ENCODE peak calls at places on chromosomes 6 and 20, in six cellular contexts. O is heart left ventricle, F is IMR-90, U is body of pancreas, Q is stomach, G is transverse colon. B is an unnamed sample. For H3K27me3 and H3K36me3, the result is how much of the 10 kb centered on the place peaks cover.

GRCh38 chr20:10671850-10672578 is 1.8 kb downstream of the JAG1 start:
- DNase-seq in O (peak), F (peak), U (peak), Q (peak), G (peak), B (peak)

GRCh38 chr6:98039876-98040605 is 757.0 kb upstream of the MMS22L start:
- DNase-seq in O (no peak), F (peak), U (no peak), Q (no peak), G (no peak), B (no peak)

GRCh38 chr6:32371204-32371603 is 499 bp downstream of the TSBP1 start:
- DNase-seq in O (no peak), F (peak), U (no peak), Q (no peak), G (no peak), B (no peak)

GRCh38 chr20:56395166-56395565 is 2.7 kb downstream of the CSTF1 start:
- DNase-seq in O (no peak), F (no peak), U (no peak), Q (no peak), G (no peak), B (no peak)

GRCh38 chr6:132188865-132189264 is 212.4 kb downstream of the MOXD1 start:
- DNase-seq in O (no peak), F (peak), U (no peak), Q (no peak), G (no peak), B (no peak)

GRCh38 chr6:53044071-53044470 is 21.1 kb upstream of the FBXO9 start:
- DNase-seq in O (no peak), F (peak), U (no peak), Q (no peak), G (no peak), B (no peak)

GRCh38 chr6:66226099-66226498 is 519.1 kb upstream of the EYS start:
- DNase-seq in O (no peak), F (no peak), U (no peak), Q (no peak), G (no peak), B (no peak)

GRCh38 chr6:108874470-108875160 is 26.4 kb downstream of the ARMC2 start:
- DNase-seq in O (no peak), F (peak), U (no peak), Q (no peak), G (peak), B (no peak)

GRCh38 chr6:151067684-151068596 is 171.8 kb upstream of the AKAP12 start:
- DNase-seq in O (no peak), F (peak), U (peak), Q (peak), G (peak), B (peak)

GRCh38 chr6:31585531-31585930 is 546 bp upstream of the LST1 start:
- DNase-seq in O (no peak), F (no peak), U (no peak), Q (no peak), G (no peak), B (no peak)

GRCh38 chr6:108720798-108721197 is 127.4 kb upstream of the ARMC2 start:
- DNase-seq in O (no peak), F (no peak), U (no peak), Q (no peak), G (no peak), B (no peak)

GRCh38 chr6:3518356-3518841 is 61.5 kb upstream of the SLC22A23 start:
- DNase-seq in O (no peak), F (peak), U (no peak), Q (peak), G (peak), B (no peak)

GRCh38 chr6:132228894-132229293 is 172.4 kb downstream of the MOXD1 start:
- DNase-seq in O (no peak), F (peak), U (no peak), Q (no peak), G (no peak), B (no peak)

GRCh38 chr6:82875573-82876185 is 190.0 kb downstream of the UBE3D start:
- DNase-seq in O (no peak), F (peak), U (no peak), Q (no peak), G (no peak), B (no peak)

GRCh38 chr6:155340464-155341129 is 26.3 kb upstream of the TFB1M start:
- DNase-seq in O (no peak), F (peak), U (no peak), Q (no peak), G (no peak), B (no peak)

GRCh38 chr20:3655032-3655405 is 8.2 kb downstream of the GFRA4 start:
- DNase-seq in O (no peak), F (no peak), U (no peak), Q (no peak), G (no peak), B (no peak)

GRCh38 chr20:12354725-12355124 is 437.0 kb downstream of the BTBD3 start:
- DNase-seq in O (no peak), F (no peak), U (no peak), Q (no peak), G (no peak), B (no peak)

GRCh38 chr6:28922004-28922840 is 1.6 kb downstream of the TRIM27 start:
- DNase-seq in O (no peak), F (peak), U (peak), Q (peak), G (peak), B (peak)

GRCh38 chr20:24648919-24649318 is 179.5 kb downstream of the SYNDIG1 start:
- DNase-seq in O (no peak), F (no peak), U (no peak), Q (no peak), G (no peak), B (no peak)

GRCh38 chr6:72524011-72524645 is 97.7 kb upstream of the KCNQ5 start:
- DNase-seq in O (no peak), F (no peak), U (no peak), Q (no peak), G (no peak), B (no peak)

GRCh38 chr20:63740070-63740500 is 509 bp downstream of the SLC2A4RG start:
- DNase-seq in O (peak), F (peak), U (peak), Q (no peak), G (peak), B (peak)

GRCh38 chr6:148179786-148180185 is 162.9 kb upstream of the SASH1 start:
- DNase-seq in O (no peak), F (peak), U (no peak), Q (no peak), G (no peak), B (no peak)

GRCh38 chr20:13995086-13995665 is at the start of gene MACROD2:
- DNase-seq in O (peak), F (peak), U (peak), Q (peak), G (peak), B (peak)

GRCh38 chr20:12054556-12054955 is 136.9 kb downstream of the BTBD3 start:
- DNase-seq in O (no peak), F (no peak), U (no peak), Q (no peak), G (no peak), B (no peak)

GRCh38 chr20:37457928-37458327 is 63.1 kb upstream of the NNAT start:
- DNase-seq in O (no peak), F (no peak), U (no peak), Q (no peak), G (no peak), B (no peak)
- H3K27me3 ChIP-seq in O (under half), F (under half), U (under half), Q (under half), G (under half), B (under half)

GRCh38 chr20:44918342-44918741 is 8.5 kb downstream of the PABPC1L start:
- DNase-seq in O (no peak), F (no peak), U (no peak), Q (no peak), G (no peak), B (no peak)
- H3K36me3 ChIP-seq in O (under half), F (under half), U (under half), Q (under half), G (under half), B (under half)

GRCh38 chr6:24494726-24495515 is at the start of gene ALDH5A1:
- DNase-seq in O (peak), F (peak), U (peak), Q (peak), G (peak), B (peak)
- TF ChIP-seq POLR2A in O (no peak), F (no peak), U (peak), Q (no peak), G (no peak), B (peak)

GRCh38 chr6:170128811-170129681 is 161.8 kb downstream of the DLL1 start:
- DNase-seq in O (no peak), F (no peak), U (peak), Q (peak), G (no peak), B (no peak)

GRCh38 chr6:170124836-170125235 is 166.0 kb downstream of the DLL1 start:
- DNase-seq in O (no peak), F (no peak), U (peak), Q (peak), G (no peak), B (no peak)

GRCh38 chr6:170128346-170128745 is 162.5 kb downstream of the DLL1 start:
- DNase-seq in O (no peak), F (no peak), U (no peak), Q (peak), G (no peak), B (no peak)

GRCh38 chr6:170125447-170126300 is 165.2 kb downstream of the DLL1 start:
- DNase-seq in O (no peak), F (no peak), U (no peak), Q (peak), G (no peak), B (no peak)

GRCh38 chr6:170127151-170127550 is 163.7 kb downstream of the DLL1 start:
- DNase-seq in O (no peak), F (no peak), U (no peak), Q (peak), G (no peak), B (no peak)
- H3K27me3 ChIP-seq in O (under half), F (under half), U (under half), Q (under half), G (under half), B (under half)

DNA sequence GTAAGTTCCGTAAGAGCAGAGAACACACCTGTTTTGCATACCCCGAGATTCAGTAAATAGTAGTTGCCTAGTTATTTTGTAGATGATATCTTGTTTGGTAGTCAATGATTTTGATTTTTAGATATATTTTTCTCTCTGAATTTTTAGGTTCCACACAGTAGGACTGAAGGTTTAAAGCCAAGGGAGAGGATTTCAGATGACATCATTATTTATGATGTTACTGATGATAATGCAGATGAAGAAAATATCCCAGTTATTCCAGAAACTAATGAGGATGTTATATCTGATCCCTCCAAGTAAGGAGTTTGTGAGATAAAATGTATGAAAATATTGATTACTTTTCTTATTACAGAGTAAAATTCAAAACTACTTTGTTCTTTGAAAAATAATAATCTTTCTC is 22.6 kb downstream of the HSF2 start:
- DNase-seq in O (no peak), F (no peak), U (no peak), Q (no peak), G (no peak), B (no peak)
- H3K36me3 ChIP-seq in O (half or more), F (under half), U (under half), Q (half or more), G (under half), B (under half)

GRCh38 chr6:113856011-113856551 is 1.1 kb upstream of the MARCKS start:
- DNase-seq in O (no peak), F (peak), U (peak), Q (peak), G (peak), B (no peak)
- TF ChIP-seq POLR2A in O (no peak), F (no peak), U (peak), Q (no peak), G (peak), B (peak)

GRCh38 chr20:37420610-37421009 is 74.7 kb downstream of the SRC start:
- DNase-seq in O (no peak), F (no peak), U (no peak), Q (no peak), G (no peak), B (no peak)
- H3K27me3 ChIP-seq in O (under half), F (half or more), U (under half), Q (half or more), G (under half), B (under half)

B was measured in gastrocnemius medialis.